ENCODE peak calls at places on chromosomes 2 and 18, in five cellular contexts. J is astrocyte of the spinal cord, G is heart right ventricle, T is GM06990, D is AG10803. R is an unnamed sample.

GRCh38 chr2:216918088-216918680 is 58.3 kb upstream of the TNP1 start:
- DNase-seq in J (peak; percentile 55), G (no peak), T (no peak), D (peak; percentile 75), R (peak; percentile 90)

GRCh38 chr2:122078451-122078850 is 323.0 kb downstream of the TSN start:
- DNase-seq in J (no peak), G (no peak), T (no peak), D (peak; percentile 56), R (no peak)

GRCh38 chr2:158034198-158034831 is 67.4 kb upstream of the UPP2 start:
- DNase-seq in J (peak; percentile 69), G (no peak), T (peak; percentile 6), D (peak; percentile 67), R (peak; percentile 10)

GRCh38 chr2:18214936-18215335 is 336.5 kb downstream of the KCNS3 start:
- DNase-seq in J (peak; percentile 40), G (no peak), T (no peak), D (peak; percentile 1), R (no peak)

GRCh38 chr2:150204449-150204848 is 283.0 kb downstream of the RND3 start:
- DNase-seq in J (peak; percentile 18), G (no peak), T (no peak), D (peak; percentile 91), R (peak; percentile 23)

GRCh38 chr2:220966636-220967035 is 605.5 kb downstream of the EPHA4 start:
- DNase-seq in J (peak; percentile 92), G (no peak), T (no peak), D (peak; percentile 65), R (peak; percentile 71)

GRCh38 chr2:151258121-151258520 is 3.5 kb downstream of the RBM43 start:
- DNase-seq in J (peak; percentile 83), G (no peak), T (no peak), D (peak; percentile 92), R (peak; percentile 68)

GRCh38 chr18:56248613-56249235 is 389.7 kb downstream of the TXNL1 start:
- DNase-seq in J (no peak), G (no peak), T (peak; percentile 21), D (no peak), R (no peak)

GRCh38 chr2:22253171-22253570 is 1129.4 kb downstream of the TDRD15 start:
- DNase-seq in J (no peak), G (no peak), T (no peak), D (no peak), R (no peak)

GRCh38 chr18:21242141-21243040 is at the start of gene GREB1L:
- DNase-seq in J (peak; percentile 42), G (peak; percentile 69), T (peak; percentile 14), D (peak; percentile 66), R (peak; percentile 67)

GRCh38 chr2:66525609-66526008 is 90.7 kb downstream of the MEIS1 start:
- DNase-seq in J (no peak), G (no peak), T (no peak), D (no peak), R (no peak)

GRCh38 chr18:58682429-58683069 is 11.3 kb downstream of the MALT1 start:
- DNase-seq in J (peak; percentile 90), G (peak; percentile 42), T (no peak), D (peak; percentile 75), R (peak; percentile 28)

GRCh38 chr2:85806358-85807118 is 52.7 kb downstream of the ATOH8 start:
- DNase-seq in J (no peak), G (no peak), T (no peak), D (no peak), R (no peak)

DNA sequence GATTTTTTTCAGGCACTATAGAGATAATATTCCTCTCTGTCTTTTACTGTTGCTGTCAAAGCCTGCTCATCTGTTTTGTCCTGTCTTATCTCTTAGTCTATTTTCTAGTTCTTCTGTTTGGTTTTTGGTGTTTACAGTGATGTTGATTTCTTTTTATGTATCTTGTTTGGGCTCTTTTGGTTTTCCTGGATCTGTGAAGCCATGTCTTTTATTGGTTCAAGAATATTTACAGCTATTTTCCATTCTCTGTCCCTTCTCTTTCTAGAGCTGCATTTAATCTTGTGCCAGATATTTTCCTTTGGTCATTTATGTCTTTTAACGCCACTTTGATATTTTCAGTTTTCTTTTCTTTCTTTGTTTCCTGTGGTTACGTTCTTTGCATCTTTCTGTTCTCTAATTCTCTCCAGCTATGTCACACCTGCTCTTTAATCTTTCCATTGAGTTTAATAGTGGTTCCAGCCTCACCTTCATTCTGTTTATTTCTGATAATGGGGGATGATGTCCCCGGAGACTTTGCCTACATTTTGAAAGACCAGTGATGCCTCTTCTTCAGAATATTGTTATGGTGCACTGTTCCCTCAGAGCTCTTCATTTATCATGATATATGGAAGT is 32.0 kb downstream of the SMCHD1 start:
- DNase-seq in J (no peak), G (no peak), T (no peak), D (no peak), R (no peak)
- H3K4me3 ChIP-seq in J (no peak overlapping the region), G (no peak overlapping the region), T (no peak overlapping the region), D (no peak overlapping the region), R (no peak overlapping the region)

GRCh38 chr2:196479350-196479749 is 160.2 kb upstream of the CCDC150 start:
- DNase-seq in J (peak; percentile 57), G (no peak), T (no peak), D (peak; percentile 93), R (peak; percentile 28)
- H3K4me3 ChIP-seq in J (no peak overlapping the region), G (no peak overlapping the region), T (no peak overlapping the region), D (no peak overlapping the region), R (no peak overlapping the region)

GRCh38 chr2:240999873-241000541 is 1.6 kb downstream of the SNED1 start:
- DNase-seq in J (no peak), G (no peak), T (no peak), D (no peak), R (no peak)

GRCh38 chr2:241000831-241001321 is 2.5 kb downstream of the SNED1 start:
- DNase-seq in J (no peak), G (no peak), T (no peak), D (no peak), R (no peak)

GRCh38 chr2:240998706-240999000 is 235 bp downstream of the SNED1 start:
- DNase-seq in J (no peak), G (no peak), T (no peak), D (no peak), R (no peak)

GRCh38 chr2:240997856-240998705 is at the start of gene SNED1:
- DNase-seq in J (peak; percentile 85), G (peak; percentile 90), T (peak; percentile 73), D (peak; percentile 75), R (peak; percentile 85)

GRCh38 chr2:240999001-240999791 is 778 bp downstream of the SNED1 start:
- DNase-seq in J (no peak), G (no peak), T (no peak), D (peak; percentile 14), R (peak; percentile 41)
- H3K4me3 ChIP-seq in J (peak overlapping the region; percentile 65), G (peak overlapping the region; percentile 59), T (no peak overlapping the region), D (peak overlapping the region; percentile 64), R (peak overlapping the region; percentile 48)

GRCh38 chr18:23227729-23228075 is 92.4 kb downstream of the CABLES1 start:
- DNase-seq in J (no peak), G (no peak), T (no peak), D (no peak), R (no peak)

GRCh38 chr18:23226930-23227728 is 91.8 kb downstream of the CABLES1 start:
- DNase-seq in J (peak; percentile 90), G (peak; percentile 53), T (no peak), D (peak; percentile 80), R (peak; percentile 71)

GRCh38 chr18:23226386-23226785 is 91.1 kb downstream of the CABLES1 start:
- DNase-seq in J (peak; percentile 52), G (no peak), T (no peak), D (peak; percentile 59), R (peak; percentile 68)

GRCh38 chr18:23229472-23229871 is 94.2 kb downstream of the CABLES1 start:
- DNase-seq in J (no peak), G (no peak), T (no peak), D (peak; percentile 79), R (no peak)

GRCh38 chr18:23228102-23229051 is 93.1 kb downstream of the CABLES1 start:
- DNase-seq in J (peak; percentile 53), G (no peak), T (peak; percentile 56), D (peak; percentile 48), R (peak; percentile 32)
- H3K4me3 ChIP-seq in J (no peak overlapping the region), G (no peak overlapping the region), T (no peak overlapping the region), D (no peak overlapping the region), R (no peak overlapping the region)

DNA sequence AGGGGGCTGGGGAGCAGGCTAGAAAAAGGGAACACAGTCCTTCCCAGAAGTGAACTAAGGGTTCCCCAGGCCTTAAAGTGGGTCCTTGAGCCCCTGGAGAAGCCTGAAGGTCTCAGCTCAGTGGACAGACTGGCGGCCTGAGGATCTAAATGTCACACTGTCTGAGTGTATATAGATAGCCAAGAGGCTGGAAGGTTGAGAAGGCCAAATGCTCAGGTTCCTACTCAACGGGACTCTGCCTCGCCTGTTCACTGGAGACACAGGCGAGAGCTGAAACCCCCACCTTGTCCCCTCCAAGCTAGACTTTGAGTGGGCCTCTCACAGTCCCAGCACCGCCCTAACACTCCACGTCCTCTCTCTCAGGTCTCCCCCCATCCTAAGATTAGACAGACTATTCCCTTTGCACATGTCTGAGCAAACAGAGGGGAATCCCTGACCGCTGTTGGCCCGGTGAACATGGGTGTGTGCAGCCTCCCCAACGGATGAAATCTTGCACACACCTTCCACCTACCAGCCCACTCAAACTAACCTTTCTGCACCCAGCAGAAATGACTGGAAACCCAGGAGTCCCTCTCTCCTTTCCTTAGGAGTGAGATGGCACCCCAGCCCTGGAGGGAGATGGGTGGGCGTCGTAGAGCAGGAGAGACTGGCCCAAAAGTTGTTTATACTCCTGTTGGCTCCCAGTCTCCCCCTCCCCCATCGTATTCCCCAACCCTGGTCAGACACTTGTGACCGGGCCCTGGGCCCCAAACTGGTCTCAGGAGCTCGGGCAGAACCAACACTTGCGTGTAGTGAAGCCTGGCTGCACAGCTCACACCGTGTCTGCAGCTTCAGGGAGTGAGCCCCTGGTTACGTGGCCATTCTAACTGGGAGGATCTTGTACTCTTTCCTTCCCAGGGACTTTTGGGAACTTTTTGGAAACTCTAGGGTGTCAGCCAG is 1.9 kb downstream of the PKDCC start:
- DNase-seq in J (no peak), G (no peak), T (no peak), D (no peak), R (no peak)
- H3K4me3 ChIP-seq in J (peak overlapping the region; percentile 73), G (peak overlapping the region; percentile 87), T (no peak overlapping the region), D (peak overlapping the region; percentile 89), R (peak overlapping the region; percentile 76)

GRCh38 chr2:5725072-5725471 is 32.9 kb downstream of the SOX11 start:
- DNase-seq in J (no peak), G (no peak), T (no peak), D (no peak), R (no peak)
- H3K4me3 ChIP-seq in J (no peak overlapping the region), G (no peak overlapping the region), T (no peak overlapping the region), D (no peak overlapping the region), R (no peak overlapping the region)

DNA sequence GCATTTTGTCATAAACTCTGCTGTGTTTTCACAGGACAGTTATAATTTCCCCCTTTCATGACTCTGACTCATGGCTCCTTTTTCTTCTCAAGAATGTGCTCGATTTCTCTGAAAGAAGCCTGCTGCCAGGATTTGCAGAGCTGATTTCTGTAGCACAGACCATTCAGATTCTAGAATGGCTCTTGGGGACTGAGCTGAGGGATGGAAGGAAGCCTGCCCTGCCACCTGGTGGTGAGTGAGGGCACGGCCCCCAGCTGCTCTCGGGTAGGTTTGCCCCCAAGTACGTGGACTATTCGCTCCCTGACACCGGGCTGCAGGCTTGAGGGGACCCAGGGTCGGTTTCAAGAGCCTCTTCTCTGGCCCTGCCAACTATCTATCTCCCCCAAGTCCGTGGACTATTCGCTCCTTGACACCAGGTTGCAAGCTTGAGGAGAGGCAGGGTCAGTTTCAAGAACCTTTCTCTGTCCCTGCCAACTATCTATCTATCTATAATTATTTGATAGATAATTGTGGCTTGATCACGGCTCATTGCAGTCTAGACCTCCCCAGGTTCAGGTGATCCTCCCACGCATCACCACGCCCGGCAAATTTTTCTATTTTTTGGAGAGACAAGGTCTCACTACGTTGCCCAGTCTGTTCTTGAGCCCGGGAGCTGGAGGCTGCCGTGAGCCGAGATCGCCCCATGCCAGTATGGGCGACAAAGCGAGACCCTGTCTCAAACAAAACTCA is 1.4 kb upstream of the SMYD5 start:
- DNase-seq in J (peak; percentile 80), G (peak; percentile 69), T (peak; percentile 76), D (peak; percentile 91), R (peak; percentile 76)
- H3K4me3 ChIP-seq in J (no peak overlapping the region), G (no peak overlapping the region), T (no peak overlapping the region), D (no peak overlapping the region), R (no peak overlapping the region)

GRCh38 chr18:76490701-76491171 is 4.3 kb downstream of the ZNF516 start:
- DNase-seq in J (no peak), G (peak; percentile 33), T (peak; percentile 64), D (no peak), R (no peak)
- H3K4me3 ChIP-seq in J (peak overlapping the region; percentile 83), G (peak overlapping the region; percentile 94), T (peak overlapping the region; percentile 82), D (peak overlapping the region; percentile 66), R (peak overlapping the region; percentile 43)